ENCODE peak calls at places on chromosome 2, in eight cellular contexts. One of them, this sample, is unnamed.
A peak's percentile ranks its signal among the peaks of the same experiment; 100 is the strongest.

GRCh38 chr2:201228271-201228911 is 31.9 kb upstream of the CASP8 start:
- DNase-seq in A549: no peak
- DNase-seq in stomach: no peak
- DNase-seq in tibial nerve: no peak
- DNase-seq in K562: no peak
- DNase-seq in upper lobe of left lung: no peak
- DNase-seq in suprapubic skin: no peak
- DNase-seq in sigmoid colon: no peak
- DNase-seq in this sample: no peak

GRCh38 chr2:107742460-107743027 is 84.1 kb upstream of the RGPD4 start:
- DNase-seq in A549: no peak
- DNase-seq in stomach: no peak
- DNase-seq in tibial nerve: no peak
- DNase-seq in K562: no peak
- DNase-seq in upper lobe of left lung: no peak
- DNase-seq in suprapubic skin: no peak
- DNase-seq in sigmoid colon: no peak
- DNase-seq in this sample: no peak

GRCh38 chr2:55966431-55967118 is 43.0 kb upstream of the EFEMP1 start:
- DNase-seq in A549: no peak
- DNase-seq in stomach: no peak
- DNase-seq in tibial nerve: peak; percentile 28
- DNase-seq in K562: no peak
- DNase-seq in upper lobe of left lung: no peak
- DNase-seq in suprapubic skin: no peak
- DNase-seq in sigmoid colon: peak; percentile 67
- DNase-seq in this sample: peak; percentile 8

GRCh38 chr2:44804406-44805235 is 136.9 kb upstream of the SIX3 start:
- DNase-seq in A549: no peak
- DNase-seq in stomach: no peak
- DNase-seq in tibial nerve: no peak
- DNase-seq in K562: no peak
- DNase-seq in upper lobe of left lung: no peak
- DNase-seq in suprapubic skin: no peak
- DNase-seq in sigmoid colon: no peak
- DNase-seq in this sample: no peak

GRCh38 chr2:45331034-45331786 is 279.9 kb downstream of the SRBD1 start:
- DNase-seq in A549: no peak
- DNase-seq in stomach: no peak
- DNase-seq in tibial nerve: no peak
- DNase-seq in K562: no peak
- DNase-seq in upper lobe of left lung: peak; percentile 31
- DNase-seq in suprapubic skin: no peak
- DNase-seq in sigmoid colon: no peak
- DNase-seq in this sample: no peak

GRCh38 chr2:234722176-234722575 is 225.3 kb upstream of the ARL4C start:
- DNase-seq in A549: no peak
- DNase-seq in stomach: no peak
- DNase-seq in tibial nerve: no peak
- DNase-seq in K562: no peak
- DNase-seq in upper lobe of left lung: no peak
- DNase-seq in suprapubic skin: no peak
- DNase-seq in sigmoid colon: no peak
- DNase-seq in this sample: no peak

GRCh38 chr2:100832885-100833284 is 12.9 kb downstream of the NPAS2 start:
- DNase-seq in A549: no peak
- DNase-seq in stomach: no peak
- DNase-seq in tibial nerve: no peak
- DNase-seq in K562: no peak
- DNase-seq in upper lobe of left lung: no peak
- DNase-seq in suprapubic skin: no peak
- DNase-seq in sigmoid colon: peak; percentile 82
- DNase-seq in this sample: peak; percentile 68

GRCh38 chr2:50782543-50782942 is 249.4 kb downstream of the NRXN1 start:
- DNase-seq in A549: no peak
- DNase-seq in stomach: no peak
- DNase-seq in tibial nerve: no peak
- DNase-seq in K562: no peak
- DNase-seq in upper lobe of left lung: no peak
- DNase-seq in suprapubic skin: no peak
- DNase-seq in sigmoid colon: no peak
- DNase-seq in this sample: no peak

GRCh38 chr2:200782243-200782642 is 29.5 kb upstream of the BZW1 start:
- DNase-seq in A549: no peak
- DNase-seq in stomach: no peak
- DNase-seq in tibial nerve: no peak
- DNase-seq in K562: no peak
- DNase-seq in upper lobe of left lung: no peak
- DNase-seq in suprapubic skin: no peak
- DNase-seq in sigmoid colon: no peak
- DNase-seq in this sample: no peak

GRCh38 chr2:108348816-108349570 is 28.8 kb upstream of the SULT1C4 start:
- DNase-seq in A549: no peak
- DNase-seq in stomach: no peak
- DNase-seq in tibial nerve: no peak
- DNase-seq in K562: no peak
- DNase-seq in upper lobe of left lung: no peak
- DNase-seq in suprapubic skin: no peak
- DNase-seq in sigmoid colon: no peak
- DNase-seq in this sample: no peak

GRCh38 chr2:209566250-209566649 is 142.4 kb downstream of the MAP2 start:
- DNase-seq in A549: no peak
- DNase-seq in stomach: no peak
- DNase-seq in tibial nerve: no peak
- DNase-seq in K562: no peak
- DNase-seq in upper lobe of left lung: peak; percentile 58
- DNase-seq in suprapubic skin: no peak
- DNase-seq in sigmoid colon: no peak
- DNase-seq in this sample: no peak

GRCh38 chr2:43220229-43220981 is 6.0 kb downstream of the ZFP36L2 start:
- DNase-seq in A549: no peak
- DNase-seq in stomach: no peak
- DNase-seq in tibial nerve: no peak
- DNase-seq in K562: no peak
- DNase-seq in upper lobe of left lung: no peak
- DNase-seq in suprapubic skin: no peak
- DNase-seq in sigmoid colon: no peak
- DNase-seq in this sample: no peak

DNA sequence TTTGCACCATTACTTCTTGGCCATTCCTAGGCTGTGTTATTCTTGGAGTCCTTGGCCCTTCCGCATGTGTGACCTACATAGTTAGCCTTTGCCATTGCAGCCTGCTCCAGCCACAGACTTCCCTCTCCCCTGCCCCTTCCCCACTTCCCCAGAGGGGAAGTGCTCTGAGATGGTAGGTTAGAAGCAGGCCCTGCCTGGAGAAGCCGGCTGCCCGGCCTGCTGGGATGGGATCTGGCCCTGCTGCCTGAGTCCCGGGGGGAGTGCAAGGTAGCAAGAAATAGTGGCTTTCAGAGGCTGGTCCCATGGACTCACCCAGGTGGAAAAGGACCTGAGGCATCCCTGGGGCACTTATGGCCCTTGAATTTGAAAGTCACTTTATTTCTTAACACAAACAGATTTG is 28.4 kb upstream of the OTOF start:
- DNase-seq in A549: no peak
- DNase-seq in stomach: no peak
- DNase-seq in tibial nerve: no peak
- DNase-seq in K562: no peak
- DNase-seq in upper lobe of left lung: no peak
- DNase-seq in suprapubic skin: no peak
- DNase-seq in sigmoid colon: no peak
- DNase-seq in this sample: no peak
- H3K4me3 ChIP-seq in A549: no peak overlapping the region
- H3K4me3 ChIP-seq in stomach: no peak overlapping the region
- H3K4me3 ChIP-seq in tibial nerve: no peak overlapping the region
- H3K4me3 ChIP-seq in K562: no peak overlapping the region
- H3K4me3 ChIP-seq in upper lobe of left lung: no peak overlapping the region
- H3K4me3 ChIP-seq in suprapubic skin: no peak overlapping the region
- H3K4me3 ChIP-seq in sigmoid colon: no peak overlapping the region
- H3K4me3 ChIP-seq in this sample: no peak overlapping the region

GRCh38 chr2:64910972-64911433 is 78.2 kb upstream of the SLC1A4 start:
- DNase-seq in A549: no peak
- DNase-seq in stomach: no peak
- DNase-seq in tibial nerve: no peak
- DNase-seq in K562: no peak
- DNase-seq in upper lobe of left lung: no peak
- DNase-seq in suprapubic skin: no peak
- DNase-seq in sigmoid colon: no peak
- DNase-seq in this sample: no peak

GRCh38 chr2:64915510-64915900 is 73.7 kb upstream of the SLC1A4 start:
- DNase-seq in A549: no peak
- DNase-seq in stomach: no peak
- DNase-seq in tibial nerve: no peak
- DNase-seq in K562: no peak
- DNase-seq in upper lobe of left lung: no peak
- DNase-seq in suprapubic skin: no peak
- DNase-seq in sigmoid colon: no peak
- DNase-seq in this sample: no peak

GRCh38 chr2:64914247-64914646 is 75.0 kb upstream of the SLC1A4 start:
- DNase-seq in A549: no peak
- DNase-seq in stomach: no peak
- DNase-seq in tibial nerve: no peak
- DNase-seq in K562: no peak
- DNase-seq in upper lobe of left lung: no peak
- DNase-seq in suprapubic skin: no peak
- DNase-seq in sigmoid colon: no peak
- DNase-seq in this sample: no peak

GRCh38 chr2:64914735-64915509 is 74.3 kb upstream of the SLC1A4 start:
- DNase-seq in A549: no peak
- DNase-seq in stomach: no peak
- DNase-seq in tibial nerve: no peak
- DNase-seq in K562: no peak
- DNase-seq in upper lobe of left lung: no peak
- DNase-seq in suprapubic skin: no peak
- DNase-seq in sigmoid colon: peak; percentile 79
- DNase-seq in this sample: no peak

DNA sequence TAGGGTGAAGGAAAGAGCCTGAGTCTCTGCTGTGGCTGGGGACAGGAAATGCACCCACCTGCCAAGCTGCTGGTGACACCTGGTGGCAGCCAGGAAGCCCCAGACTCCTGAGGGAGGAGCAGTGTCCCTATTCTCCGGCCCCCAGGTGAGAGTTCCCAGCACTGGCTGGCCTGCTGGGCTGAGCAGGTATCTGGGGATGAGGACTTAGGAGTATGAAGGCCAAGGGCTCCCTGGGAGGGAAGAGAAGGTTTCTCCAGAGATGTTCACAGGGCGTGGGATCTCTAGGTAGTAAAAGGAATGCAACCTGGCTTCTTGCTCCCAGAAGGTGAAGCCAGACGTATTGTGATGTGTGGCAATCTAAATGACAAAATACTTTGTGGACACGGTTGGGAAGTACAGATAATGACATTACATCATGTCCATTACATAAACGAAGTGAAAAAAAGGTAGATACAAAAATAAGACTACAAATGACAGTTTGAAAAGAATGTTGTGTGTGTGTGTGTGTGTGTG is 75.8 kb upstream of the SLC1A4 start:
- DNase-seq in A549: no peak
- DNase-seq in stomach: peak; percentile 35
- DNase-seq in tibial nerve: no peak
- DNase-seq in K562: peak; percentile 37
- DNase-seq in upper lobe of left lung: no peak
- DNase-seq in suprapubic skin: no peak
- DNase-seq in sigmoid colon: no peak
- DNase-seq in this sample: peak; percentile 52
- TF ChIP-seq EP300 in A549: no peak
- TF ChIP-seq EP300 in stomach: no peak
- TF ChIP-seq EP300 in tibial nerve: no peak
- TF ChIP-seq EP300 in K562: no peak
- TF ChIP-seq EP300 in upper lobe of left lung: no peak
- TF ChIP-seq EP300 in suprapubic skin: no peak
- TF ChIP-seq EP300 in sigmoid colon: no peak
- TF ChIP-seq EP300 in this sample: no peak

DNA sequence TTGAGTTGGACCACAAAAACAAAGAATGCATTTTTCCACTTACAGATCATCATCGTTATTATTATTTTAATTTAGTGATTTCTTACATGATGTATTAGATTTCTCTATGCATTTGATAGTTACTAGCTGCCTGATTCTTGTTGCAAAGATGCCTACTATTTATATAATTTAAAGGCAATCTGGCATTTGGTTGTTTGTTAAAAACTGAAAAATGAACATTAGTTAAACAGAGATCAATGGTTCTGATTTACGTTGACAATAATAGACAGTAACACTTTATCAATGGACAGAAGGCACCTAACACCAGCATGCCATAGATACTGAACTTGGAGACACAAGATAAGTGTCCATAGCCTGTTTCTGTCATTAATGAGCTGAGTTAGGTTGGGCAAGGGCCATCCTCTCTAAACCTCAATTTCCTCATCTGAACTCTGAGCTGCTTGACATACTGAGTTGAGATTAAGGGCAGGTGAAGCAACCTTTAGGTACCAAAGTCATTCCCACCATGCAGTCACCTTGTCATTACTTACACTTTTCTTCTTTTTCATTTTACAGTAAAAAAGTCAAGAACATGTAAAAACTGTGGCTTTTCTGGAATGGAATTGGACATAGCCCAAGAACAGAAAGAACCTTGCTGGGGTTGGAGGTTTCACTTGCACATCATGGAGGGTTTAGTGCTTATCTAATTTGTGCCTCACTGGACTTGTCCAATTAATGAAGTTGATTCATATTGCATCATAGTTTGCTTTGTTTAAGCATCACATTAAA is 3.0 kb downstream of the CCL20 start:
- DNase-seq in A549: no peak
- DNase-seq in stomach: no peak
- DNase-seq in tibial nerve: no peak
- DNase-seq in K562: no peak
- DNase-seq in upper lobe of left lung: no peak
- DNase-seq in suprapubic skin: no peak
- DNase-seq in sigmoid colon: no peak
- DNase-seq in this sample: no peak
- H3K4me3 ChIP-seq in A549: peak overlapping the region; percentile 45
- H3K4me3 ChIP-seq in stomach: no peak overlapping the region
- H3K4me3 ChIP-seq in tibial nerve: no peak overlapping the region
- H3K4me3 ChIP-seq in K562: no peak overlapping the region
- H3K4me3 ChIP-seq in upper lobe of left lung: no peak overlapping the region
- H3K4me3 ChIP-seq in suprapubic skin: no peak overlapping the region
- H3K4me3 ChIP-seq in sigmoid colon: no peak overlapping the region
- H3K4me3 ChIP-seq in this sample: no peak overlapping the region

DNA sequence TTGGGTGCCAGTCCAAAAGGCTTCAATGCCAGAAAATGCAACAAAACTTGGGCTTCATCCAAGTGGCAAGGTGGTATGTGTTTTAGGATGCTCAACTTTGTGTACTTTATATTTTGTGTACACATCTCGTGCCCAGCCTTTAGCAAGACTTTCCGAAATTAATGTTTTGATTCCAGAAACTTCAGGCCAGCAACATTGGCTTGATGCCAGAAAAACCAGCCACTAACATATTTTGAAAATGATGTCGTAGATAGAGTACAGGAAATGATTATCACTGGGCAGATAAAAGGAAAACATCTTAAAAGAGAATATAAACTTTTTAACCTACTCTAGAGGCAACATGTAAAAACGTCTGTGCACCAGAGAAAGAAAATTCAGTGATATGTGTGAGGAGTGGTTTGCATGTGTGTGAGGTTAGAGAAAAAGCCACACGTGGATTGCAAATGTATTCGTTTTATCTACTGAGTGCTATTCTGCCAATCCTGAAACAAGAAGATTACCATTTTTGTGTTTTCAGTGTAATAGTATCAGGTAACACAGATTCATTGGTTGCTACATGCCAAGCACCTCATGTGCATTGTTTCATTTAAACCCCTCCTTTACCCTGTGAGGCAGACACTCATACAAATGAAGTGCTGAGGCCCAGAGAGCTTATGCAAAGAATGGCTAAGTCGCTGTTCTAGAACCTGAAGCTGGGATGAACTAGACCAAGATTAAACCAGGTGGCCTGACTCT is 264.8 kb downstream of the C1D start:
- DNase-seq in A549: no peak
- DNase-seq in stomach: no peak
- DNase-seq in tibial nerve: no peak
- DNase-seq in K562: no peak
- DNase-seq in upper lobe of left lung: no peak
- DNase-seq in suprapubic skin: no peak
- DNase-seq in sigmoid colon: no peak
- DNase-seq in this sample: no peak
- TF ChIP-seq EP300 in A549: no peak
- TF ChIP-seq EP300 in stomach: no peak
- TF ChIP-seq EP300 in tibial nerve: no peak
- TF ChIP-seq EP300 in K562: no peak
- TF ChIP-seq EP300 in upper lobe of left lung: no peak
- TF ChIP-seq EP300 in suprapubic skin: no peak
- TF ChIP-seq EP300 in sigmoid colon: no peak
- TF ChIP-seq EP300 in this sample: no peak